ENCODE peak calls at places on chromosomes 1 and 21, in seven cellular contexts. H is osteocyte, C is heart right ventricle, X is neural progenitor cell, P is K562, Q is prostate gland, Z is transverse colon. K is an unnamed sample.

GRCh38 chr1:34742667-34743270 is 12.1 kb upstream of the GJB5 start:
- DNase-seq in H (peak; percentile 92), C (peak; percentile 65), X (peak; percentile 89), P (peak; percentile 93), Q (peak; percentile 65), Z (peak; percentile 89), K (peak; percentile 86)

GRCh38 chr1:89978763-89979162 is 16.1 kb upstream of the ZNF326 start:
- DNase-seq in H (no peak), C (no peak), X (no peak), P (no peak), Q (no peak), Z (no peak), K (no peak)

GRCh38 chr21:41581592-41582228 is 73.8 kb upstream of the TMPRSS2 start:
- DNase-seq in H (no peak), C (no peak), X (no peak), P (no peak), Q (no peak), Z (peak; percentile 66), K (no peak)

GRCh38 chr1:193190096-193190744 is 3.8 kb upstream of the B3GALT2 start:
- DNase-seq in H (no peak), C (no peak), X (no peak), P (no peak), Q (no peak), Z (no peak), K (peak; percentile 4)

GRCh38 chr1:32703479-32704291 is 1.1 kb upstream of the SYNC start:
- DNase-seq in H (peak; percentile 96), C (peak; percentile 39), X (peak; percentile 34), P (no peak), Q (no peak), Z (no peak), K (peak; percentile 22)

GRCh38 chr1:210074904-210075303 is 136.9 kb downstream of the SYT14 start:
- DNase-seq in H (no peak), C (no peak), X (no peak), P (no peak), Q (no peak), Z (no peak), K (no peak)

GRCh38 chr21:16082038-16082816 is 352.4 kb downstream of the USP25 start:
- DNase-seq in H (no peak), C (no peak), X (peak; percentile 29), P (no peak), Q (no peak), Z (no peak), K (no peak)

GRCh38 chr1:235124111-235124510 is 4.5 kb downstream of the TOMM20 start:
- DNase-seq in H (no peak), C (no peak), X (no peak), P (no peak), Q (no peak), Z (no peak), K (no peak)

GRCh38 chr1:116064616-116065015 is 46.6 kb upstream of the MAB21L3 start:
- DNase-seq in H (no peak), C (no peak), X (no peak), P (no peak), Q (no peak), Z (no peak), K (no peak)

GRCh38 chr1:224447251-224447650 is 12.7 kb upstream of the WDR26 start:
- DNase-seq in H (no peak), C (peak; percentile 20), X (no peak), P (no peak), Q (no peak), Z (no peak), K (no peak)

GRCh38 chr1:227805606-227806197 is 9.8 kb upstream of the PRSS38 start:
- DNase-seq in H (no peak), C (no peak), X (no peak), P (no peak), Q (no peak), Z (no peak), K (no peak)

GRCh38 chr21:31731112-31731801 is 661 bp downstream of the SCAF4 start:
- DNase-seq in H (peak; percentile 85), C (peak; percentile 34), X (peak; percentile 76), P (peak; percentile 82), Q (peak; percentile 35), Z (peak; percentile 72), K (peak; percentile 68)

GRCh38 chr1:21913258-21913657 is 23.9 kb downstream of the HSPG2 start:
- DNase-seq in H (no peak), C (no peak), X (no peak), P (no peak), Q (no peak), Z (no peak), K (no peak)

GRCh38 chr1:19664453-19665043 is at the start of gene HTR6:
- DNase-seq in H (no peak), C (no peak), X (no peak), P (peak; percentile 93), Q (no peak), Z (no peak), K (peak; percentile 79)

GRCh38 chr1:32716312-32717126 is 13.9 kb upstream of the SYNC start:
- DNase-seq in H (no peak), C (no peak), X (peak; percentile 86), P (peak; percentile 96), Q (peak; percentile 98), Z (peak; percentile 98), K (peak; percentile 81)

GRCh38 chr1:40076895-40077312 is 20.1 kb downstream of the PPT1 start:
- DNase-seq in H (no peak), C (no peak), X (no peak), P (peak; percentile 44), Q (no peak), Z (no peak), K (no peak)

GRCh38 chr21:44931137-44931500 is 8.7 kb upstream of the SLX9 start:
- DNase-seq in H (no peak), C (no peak), X (no peak), P (no peak), Q (no peak), Z (peak; percentile 52), K (peak; percentile 80)

GRCh38 chr1:54798769-54799641 is 2.1 kb downstream of the TTC22 start:
- DNase-seq in H (no peak), C (no peak), X (no peak), P (no peak), Q (no peak), Z (peak; percentile 77), K (peak; percentile 69)

GRCh38 chr1:18211764-18212163 is 104.2 kb downstream of the IGSF21 start:
- DNase-seq in H (no peak), C (no peak), X (no peak), P (no peak), Q (no peak), Z (no peak), K (no peak)

GRCh38 chr1:19619697-19620384 is 24.3 kb upstream of the NBL1 start:
- DNase-seq in H (no peak), C (no peak), X (no peak), P (no peak), Q (no peak), Z (peak; percentile 73), K (no peak)

GRCh38 chr1:95388041-95388440 is 154.0 kb downstream of the RWDD3 start:
- DNase-seq in H (no peak), C (no peak), X (no peak), P (no peak), Q (no peak), Z (no peak), K (no peak)

GRCh38 chr1:84836145-84836544 is 56.9 kb downstream of the LPAR3 start:
- DNase-seq in H (no peak), C (no peak), X (no peak), P (no peak), Q (no peak), Z (no peak), K (no peak)
- TF ChIP-seq CTCF in H (no peak), C (no peak), X (no peak), P (no peak), Q (no peak), Z (no peak), K (no peak)

GRCh38 chr1:119968068-119968492 is 71.8 kb upstream of the ADAM30 start:
- DNase-seq in H (no peak), C (peak; percentile 42), X (peak; percentile 75), P (peak; percentile 68), Q (no peak), Z (peak; percentile 80), K (peak; percentile 40)
- TF ChIP-seq CTCF in H (peak; percentile 66), C (peak; percentile 62), X (peak; percentile 88), P (peak; percentile 95), Q (no peak), Z (peak; percentile 86), K (peak; percentile 76)

GRCh38 chr1:186681136-186681535 is 913 bp upstream of the PTGS2 start:
- DNase-seq in H (no peak), C (no peak), X (no peak), P (no peak), Q (no peak), Z (no peak), K (peak; percentile 12)

GRCh38 chr1:186681806-186682205 is 1.6 kb upstream of the PTGS2 start:
- DNase-seq in H (no peak), C (no peak), X (no peak), P (no peak), Q (no peak), Z (no peak), K (no peak)

GRCh38 chr1:186682721-186683120 is 2.5 kb upstream of the PTGS2 start:
- DNase-seq in H (no peak), C (no peak), X (no peak), P (no peak), Q (no peak), Z (no peak), K (no peak)

GRCh38 chr1:186683637-186684410 is 3.6 kb upstream of the PTGS2 start:
- DNase-seq in H (no peak), C (no peak), X (no peak), P (no peak), Q (no peak), Z (no peak), K (no peak)

DNA sequence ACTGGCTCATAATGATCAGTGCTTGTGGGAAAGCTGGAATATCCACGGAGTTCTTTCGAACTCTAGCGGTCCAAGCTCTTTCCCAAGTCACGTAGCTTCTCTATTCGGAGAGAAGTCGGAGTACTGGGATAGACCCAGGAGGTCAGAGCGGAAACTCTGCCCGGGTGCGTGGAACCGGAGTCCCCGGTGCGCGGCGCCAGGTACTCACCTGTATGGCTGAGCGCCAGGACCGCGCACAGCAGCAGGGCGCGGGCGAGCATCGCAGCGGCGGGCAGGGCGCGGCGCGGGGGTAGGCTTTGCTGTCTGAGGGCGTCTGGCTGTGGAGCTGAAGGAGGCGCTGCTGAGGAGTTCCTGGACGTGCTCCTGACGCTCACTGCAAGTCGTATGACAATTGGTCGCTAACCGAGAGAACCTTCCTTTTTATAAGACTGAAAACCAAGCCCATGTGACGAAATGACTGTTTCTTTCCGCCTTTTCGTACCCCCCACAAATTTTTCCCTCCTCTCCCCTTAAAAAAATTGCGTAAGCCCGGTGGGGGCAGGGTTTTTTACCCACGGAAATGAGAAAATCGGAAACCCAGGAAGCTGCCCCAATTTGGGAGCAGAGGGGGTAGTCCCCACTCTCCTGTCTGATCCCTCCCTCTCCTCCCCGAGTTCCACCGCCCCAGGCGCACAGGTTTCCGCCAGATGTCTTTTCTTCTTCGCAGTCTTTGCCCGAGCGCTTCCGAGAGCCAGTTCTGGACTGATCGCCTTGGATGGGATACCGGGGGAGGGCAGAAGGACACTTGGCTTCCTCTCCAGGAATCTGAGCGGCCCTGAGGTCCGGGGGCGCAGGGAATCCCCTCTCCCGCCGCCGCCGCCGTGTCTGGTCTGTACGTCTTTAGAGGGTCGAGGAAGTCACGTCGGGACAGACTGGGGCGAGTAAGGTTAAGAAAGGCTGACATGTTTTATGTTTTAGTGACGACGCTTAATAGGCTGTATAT is at the start of gene PTGS2:
- DNase-seq in H (peak; percentile 93), C (peak; percentile 73), X (peak; percentile 88), P (no peak), Q (peak; percentile 74), Z (peak; percentile 71), K (peak; percentile 79)
- TF ChIP-seq CTCF in H (peak; percentile 77), C (peak; percentile 44), X (peak; percentile 60), P (no peak), Q (no peak), Z (peak; percentile 29), K (no peak)

GRCh38 chr1:184840596-184840995 is 85.9 kb upstream of the EDEM3 start:
- DNase-seq in H (no peak), C (no peak), X (no peak), P (no peak), Q (no peak), Z (no peak), K (no peak)
- TF ChIP-seq CTCF in H (no peak), C (no peak), X (no peak), P (no peak), Q (no peak), Z (no peak), K (no peak)

K was measured in GM20000.